ENCODE peak calls at places on chromosomes 11 and 22, in nine cellular contexts. One of them, this sample, is unnamed.

GRCh38 chr22:38112361-38112760 is 1.9 kb upstream of the BAIAP2L2 start:
- DNase-seq in renal cortical epithelial cell: no peak
- DNase-seq in A549: no peak
- DNase-seq in HS-5: no peak
- DNase-seq in SW 1271: no peak
- DNase-seq in astrocyte of the spinal cord: no peak
- DNase-seq in A172: no peak
- DNase-seq in NCI-H2081: no peak
- DNase-seq in hippocampal formation: no peak
- DNase-seq in this sample: no peak

GRCh38 chr11:124693142-124693541 is 19.4 kb downstream of the SPA17 start:
- DNase-seq in renal cortical epithelial cell: no peak
- DNase-seq in A549: no peak
- DNase-seq in HS-5: no peak
- DNase-seq in SW 1271: no peak
- DNase-seq in astrocyte of the spinal cord: no peak
- DNase-seq in A172: no peak
- DNase-seq in NCI-H2081: no peak
- DNase-seq in hippocampal formation: no peak
- DNase-seq in this sample: no peak

GRCh38 chr22:46084943-46085830 is 65.1 kb upstream of the PPARA start:
- DNase-seq in renal cortical epithelial cell: no peak
- DNase-seq in A549: peak
- DNase-seq in HS-5: no peak
- DNase-seq in SW 1271: no peak
- DNase-seq in astrocyte of the spinal cord: peak
- DNase-seq in A172: no peak
- DNase-seq in NCI-H2081: no peak
- DNase-seq in hippocampal formation: peak
- DNase-seq in this sample: no peak

GRCh38 chr22:49956418-49956770 is 4.2 kb upstream of the PIM3 start:
- DNase-seq in renal cortical epithelial cell: no peak
- DNase-seq in A549: no peak
- DNase-seq in HS-5: no peak
- DNase-seq in SW 1271: no peak
- DNase-seq in astrocyte of the spinal cord: no peak
- DNase-seq in A172: no peak
- DNase-seq in NCI-H2081: no peak
- DNase-seq in hippocampal formation: no peak
- DNase-seq in this sample: no peak

GRCh38 chr11:16925495-16926065 is 88.6 kb downstream of the PLEKHA7 start:
- DNase-seq in renal cortical epithelial cell: peak
- DNase-seq in A549: peak
- DNase-seq in HS-5: no peak
- DNase-seq in SW 1271: no peak
- DNase-seq in astrocyte of the spinal cord: peak
- DNase-seq in A172: peak
- DNase-seq in NCI-H2081: no peak
- DNase-seq in hippocampal formation: no peak
- DNase-seq in this sample: no peak

GRCh38 chr11:109940816-109941215 is 152.4 kb upstream of the ZC3H12C start:
- DNase-seq in renal cortical epithelial cell: peak
- DNase-seq in A549: peak
- DNase-seq in HS-5: peak
- DNase-seq in SW 1271: no peak
- DNase-seq in astrocyte of the spinal cord: peak
- DNase-seq in A172: peak
- DNase-seq in NCI-H2081: no peak
- DNase-seq in hippocampal formation: no peak
- DNase-seq in this sample: peak

GRCh38 chr11:78828582-78829520 is 254.2 kb upstream of the NARS2 start:
- DNase-seq in renal cortical epithelial cell: no peak
- DNase-seq in A549: no peak
- DNase-seq in HS-5: no peak
- DNase-seq in SW 1271: no peak
- DNase-seq in astrocyte of the spinal cord: no peak
- DNase-seq in A172: no peak
- DNase-seq in NCI-H2081: no peak
- DNase-seq in hippocampal formation: no peak
- DNase-seq in this sample: no peak

GRCh38 chr11:73249304-73249703 is 22.8 kb upstream of the P2RY6 start:
- DNase-seq in renal cortical epithelial cell: peak
- DNase-seq in A549: peak
- DNase-seq in HS-5: no peak
- DNase-seq in SW 1271: no peak
- DNase-seq in astrocyte of the spinal cord: peak
- DNase-seq in A172: peak
- DNase-seq in NCI-H2081: no peak
- DNase-seq in hippocampal formation: no peak
- DNase-seq in this sample: peak

GRCh38 chr22:27212617-27213177 is 555.3 kb downstream of the MIAT start:
- DNase-seq in renal cortical epithelial cell: peak
- DNase-seq in A549: peak
- DNase-seq in HS-5: peak
- DNase-seq in SW 1271: no peak
- DNase-seq in astrocyte of the spinal cord: peak
- DNase-seq in A172: peak
- DNase-seq in NCI-H2081: no peak
- DNase-seq in hippocampal formation: no peak
- DNase-seq in this sample: peak

GRCh38 chr11:3230636-3231549 is 1.3 kb downstream of the MRGPRE start:
- DNase-seq in renal cortical epithelial cell: no peak
- DNase-seq in A549: no peak
- DNase-seq in HS-5: no peak
- DNase-seq in SW 1271: no peak
- DNase-seq in astrocyte of the spinal cord: no peak
- DNase-seq in A172: no peak
- DNase-seq in NCI-H2081: no peak
- DNase-seq in hippocampal formation: no peak
- DNase-seq in this sample: no peak

GRCh38 chr11:125494987-125495725 is 909 bp downstream of the FEZ1 start:
- DNase-seq in renal cortical epithelial cell: no peak
- DNase-seq in A549: no peak
- DNase-seq in HS-5: no peak
- DNase-seq in SW 1271: no peak
- DNase-seq in astrocyte of the spinal cord: peak
- DNase-seq in A172: no peak
- DNase-seq in NCI-H2081: no peak
- DNase-seq in hippocampal formation: peak
- DNase-seq in this sample: no peak

GRCh38 chr11:46298699-46299424 is 21.4 kb downstream of the CREB3L1 start:
- DNase-seq in renal cortical epithelial cell: peak
- DNase-seq in A549: peak
- DNase-seq in HS-5: no peak
- DNase-seq in SW 1271: no peak
- DNase-seq in astrocyte of the spinal cord: peak
- DNase-seq in A172: peak
- DNase-seq in NCI-H2081: no peak
- DNase-seq in hippocampal formation: no peak
- DNase-seq in this sample: no peak